ENCODE peak calls at places on chromosome 6, in ten cellular contexts. One of them, this sample, is unnamed.

GRCh38 chr6:77462359-77463307 is 658 bp downstream of the HTR1B start:
- DNase-seq in A549: no peak
- DNase-seq in ovary: no peak
- DNase-seq in HCT116: no peak
- DNase-seq in lower lobe of right lung: peak; percentile 36
- DNase-seq in SK-N-SH: no peak
- DNase-seq in mucosa of descending colon: peak; percentile 44
- DNase-seq in GM20000: no peak
- DNase-seq in endothelial cell: peak; percentile 43
- DNase-seq in PC-9: no peak
- DNase-seq in this sample: peak; percentile 19

GRCh38 chr6:87553159-87553765 is 36.5 kb downstream of the RARS2 start:
- DNase-seq in endothelial cell: no peak
- DNase-seq in lower lobe of right lung: no peak
- DNase-seq in A549: no peak
- DNase-seq in GM20000: no peak
- DNase-seq in mucosa of descending colon: no peak
- DNase-seq in SK-N-SH: no peak
- DNase-seq in PC-9: no peak
- DNase-seq in HCT116: no peak
- DNase-seq in ovary: no peak
- DNase-seq in this sample: no peak

GRCh38 chr6:111456208-111456607 is 26.8 kb downstream of the REV3L start:
- DNase-seq in A549: no peak
- DNase-seq in ovary: no peak
- DNase-seq in endothelial cell: no peak
- DNase-seq in HCT116: no peak
- DNase-seq in SK-N-SH: no peak
- DNase-seq in GM20000: no peak
- DNase-seq in PC-9: no peak
- DNase-seq in mucosa of descending colon: no peak
- DNase-seq in lower lobe of right lung: no peak
- DNase-seq in this sample: no peak

GRCh38 chr6:47264775-47265184 is 44.9 kb downstream of the TNFRSF21 start:
- DNase-seq in GM20000: no peak
- DNase-seq in ovary: no peak
- DNase-seq in lower lobe of right lung: no peak
- DNase-seq in HCT116: no peak
- DNase-seq in mucosa of descending colon: no peak
- DNase-seq in SK-N-SH: no peak
- DNase-seq in A549: no peak
- DNase-seq in endothelial cell: peak; percentile 57
- DNase-seq in PC-9: no peak
- DNase-seq in this sample: no peak

GRCh38 chr6:32192608-32193039 is at the start of gene GPSM3:
- DNase-seq in mucosa of descending colon: peak; percentile 91
- DNase-seq in PC-9: no peak
- DNase-seq in lower lobe of right lung: peak; percentile 82
- DNase-seq in ovary: no peak
- DNase-seq in HCT116: no peak
- DNase-seq in A549: no peak
- DNase-seq in GM20000: peak; percentile 44
- DNase-seq in endothelial cell: peak; percentile 52
- DNase-seq in SK-N-SH: no peak
- DNase-seq in this sample: peak; percentile 50

GRCh38 chr6:110781522-110782200 is 33.6 kb downstream of the CDK19 start:
- DNase-seq in ovary: no peak
- DNase-seq in mucosa of descending colon: no peak
- DNase-seq in HCT116: no peak
- DNase-seq in SK-N-SH: no peak
- DNase-seq in GM20000: no peak
- DNase-seq in lower lobe of right lung: no peak
- DNase-seq in A549: no peak
- DNase-seq in endothelial cell: no peak
- DNase-seq in PC-9: no peak
- DNase-seq in this sample: no peak

GRCh38 chr6:148967546-148967945 is 220.7 kb downstream of the UST start:
- DNase-seq in GM20000: no peak
- DNase-seq in HCT116: no peak
- DNase-seq in ovary: no peak
- DNase-seq in mucosa of descending colon: no peak
- DNase-seq in PC-9: no peak
- DNase-seq in endothelial cell: no peak
- DNase-seq in A549: no peak
- DNase-seq in SK-N-SH: no peak
- DNase-seq in lower lobe of right lung: no peak
- DNase-seq in this sample: no peak

GRCh38 chr6:91477688-91478087 is 890.8 kb upstream of the MAP3K7 start:
- DNase-seq in endothelial cell: no peak
- DNase-seq in A549: no peak
- DNase-seq in PC-9: no peak
- DNase-seq in ovary: no peak
- DNase-seq in SK-N-SH: no peak
- DNase-seq in lower lobe of right lung: no peak
- DNase-seq in GM20000: no peak
- DNase-seq in HCT116: no peak
- DNase-seq in mucosa of descending colon: no peak
- DNase-seq in this sample: no peak

GRCh38 chr6:106114492-106114891 is 28.4 kb downstream of the PRDM1 start:
- DNase-seq in endothelial cell: no peak
- DNase-seq in HCT116: no peak
- DNase-seq in GM20000: peak; percentile 63
- DNase-seq in lower lobe of right lung: no peak
- DNase-seq in A549: no peak
- DNase-seq in PC-9: no peak
- DNase-seq in mucosa of descending colon: peak; percentile 23
- DNase-seq in SK-N-SH: no peak
- DNase-seq in ovary: no peak
- DNase-seq in this sample: no peak

GRCh38 chr6:40579101-40579500 is 8.1 kb downstream of the LRFN2 start:
- DNase-seq in HCT116: no peak
- DNase-seq in lower lobe of right lung: no peak
- DNase-seq in PC-9: no peak
- DNase-seq in mucosa of descending colon: no peak
- DNase-seq in SK-N-SH: no peak
- DNase-seq in endothelial cell: no peak
- DNase-seq in GM20000: no peak
- DNase-seq in ovary: no peak
- DNase-seq in A549: no peak
- DNase-seq in this sample: no peak

GRCh38 chr6:77650098-77650663 is 2.7 kb upstream of the MEI4 start:
- DNase-seq in PC-9: no peak
- DNase-seq in A549: no peak
- DNase-seq in HCT116: no peak
- DNase-seq in GM20000: no peak
- DNase-seq in lower lobe of right lung: peak; percentile 47
- DNase-seq in mucosa of descending colon: no peak
- DNase-seq in ovary: no peak
- DNase-seq in SK-N-SH: peak; percentile 20
- DNase-seq in endothelial cell: peak; percentile 92
- DNase-seq in this sample: peak; percentile 84

GRCh38 chr6:11810039-11810541 is 31.5 kb upstream of the ADTRP start:
- DNase-seq in lower lobe of right lung: peak; percentile 81
- DNase-seq in PC-9: peak; percentile 75
- DNase-seq in A549: peak; percentile 50
- DNase-seq in ovary: peak; percentile 86
- DNase-seq in endothelial cell: no peak
- DNase-seq in HCT116: no peak
- DNase-seq in mucosa of descending colon: peak; percentile 73
- DNase-seq in GM20000: no peak
- DNase-seq in SK-N-SH: no peak
- DNase-seq in this sample: peak; percentile 93

GRCh38 chr6:67736816-67737215 is 898.3 kb upstream of the ADGRB3 start:
- DNase-seq in A549: no peak
- DNase-seq in SK-N-SH: no peak
- DNase-seq in ovary: no peak
- DNase-seq in HCT116: no peak
- DNase-seq in endothelial cell: no peak
- DNase-seq in GM20000: no peak
- DNase-seq in lower lobe of right lung: no peak
- DNase-seq in mucosa of descending colon: no peak
- DNase-seq in PC-9: no peak
- DNase-seq in this sample: no peak

GRCh38 chr6:89938014-89938413 is 43.7 kb downstream of the GJA10 start:
- DNase-seq in A549: no peak
- DNase-seq in endothelial cell: no peak
- DNase-seq in mucosa of descending colon: no peak
- DNase-seq in PC-9: no peak
- DNase-seq in GM20000: no peak
- DNase-seq in lower lobe of right lung: no peak
- DNase-seq in SK-N-SH: no peak
- DNase-seq in ovary: no peak
- DNase-seq in HCT116: no peak
- DNase-seq in this sample: no peak
- TF ChIP-seq CTCF in A549: no peak
- TF ChIP-seq CTCF in endothelial cell: no peak
- TF ChIP-seq CTCF in mucosa of descending colon: no peak
- TF ChIP-seq CTCF in PC-9: no peak
- TF ChIP-seq CTCF in GM20000: no peak
- TF ChIP-seq CTCF in lower lobe of right lung: no peak
- TF ChIP-seq CTCF in SK-N-SH: no peak
- TF ChIP-seq CTCF in ovary: no peak
- TF ChIP-seq CTCF in HCT116: no peak
- TF ChIP-seq CTCF in this sample: no peak

GRCh38 chr6:33417903-33418689 is at the start of gene CUTA:
- DNase-seq in A549: peak; percentile 93
- DNase-seq in PC-9: peak; percentile 98
- DNase-seq in lower lobe of right lung: peak; percentile 100
- DNase-seq in SK-N-SH: peak; percentile 92
- DNase-seq in HCT116: peak; percentile 99
- DNase-seq in mucosa of descending colon: peak; percentile 100
- DNase-seq in ovary: peak; percentile 99
- DNase-seq in endothelial cell: peak; percentile 96
- DNase-seq in GM20000: peak; percentile 93
- DNase-seq in this sample: peak; percentile 99
- TF ChIP-seq CTCF in A549: peak; percentile 47
- TF ChIP-seq CTCF in PC-9: peak; percentile 48
- TF ChIP-seq CTCF in lower lobe of right lung: peak; percentile 35
- TF ChIP-seq CTCF in SK-N-SH: peak; percentile 41
- TF ChIP-seq CTCF in HCT116: no peak
- TF ChIP-seq CTCF in mucosa of descending colon: peak; percentile 14
- TF ChIP-seq CTCF in ovary: no peak
- TF ChIP-seq CTCF in endothelial cell: peak; percentile 57
- TF ChIP-seq CTCF in GM20000: no peak
- TF ChIP-seq CTCF in this sample: no peak

GRCh38 chr6:80134065-80134464 is 27.6 kb downstream of the BCKDHB start:
- DNase-seq in PC-9: no peak
- DNase-seq in endothelial cell: no peak
- DNase-seq in GM20000: no peak
- DNase-seq in mucosa of descending colon: no peak
- DNase-seq in A549: no peak
- DNase-seq in HCT116: no peak
- DNase-seq in lower lobe of right lung: no peak
- DNase-seq in ovary: no peak
- DNase-seq in SK-N-SH: no peak
- DNase-seq in this sample: no peak

DNA sequence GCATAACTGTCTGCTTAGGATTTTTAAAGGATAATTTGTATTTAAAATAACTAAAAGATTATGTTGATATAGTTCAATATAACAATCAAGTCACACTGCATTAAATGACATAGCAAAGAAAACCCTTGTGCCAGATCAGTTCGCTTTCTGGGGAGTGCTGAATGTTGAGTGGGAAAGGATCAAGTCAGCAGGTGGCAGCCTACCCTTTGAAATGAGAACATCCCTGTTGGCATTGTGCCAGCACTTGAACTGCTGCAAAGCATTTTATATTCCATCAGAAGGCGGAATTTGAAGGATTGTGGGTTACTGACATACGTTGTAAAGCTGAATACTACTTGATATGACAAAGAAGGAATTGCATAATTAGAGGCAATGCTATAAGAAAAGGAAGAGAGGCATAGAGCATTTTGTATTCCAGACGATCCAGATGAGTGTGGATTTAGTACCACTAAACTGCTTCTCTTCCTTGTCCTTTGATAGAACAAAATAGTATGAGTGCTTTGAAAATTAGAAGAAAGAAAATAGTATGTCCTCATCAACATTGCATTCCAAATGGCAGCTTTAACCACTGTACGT is 26.6 kb downstream of the BCKDHB start:
- DNase-seq in PC-9: peak; percentile 15
- DNase-seq in mucosa of descending colon: no peak
- DNase-seq in A549: peak; percentile 3
- DNase-seq in SK-N-SH: peak; percentile 39
- DNase-seq in ovary: peak; percentile 20
- DNase-seq in lower lobe of right lung: peak; percentile 47
- DNase-seq in HCT116: peak; percentile 47
- DNase-seq in endothelial cell: peak; percentile 44
- DNase-seq in GM20000: no peak
- DNase-seq in this sample: peak; percentile 49
- TF ChIP-seq CTCF in PC-9: peak; percentile 31
- TF ChIP-seq CTCF in mucosa of descending colon: peak; percentile 36
- TF ChIP-seq CTCF in A549: peak; percentile 40
- TF ChIP-seq CTCF in SK-N-SH: peak; percentile 74
- TF ChIP-seq CTCF in ovary: no peak
- TF ChIP-seq CTCF in lower lobe of right lung: peak; percentile 49
- TF ChIP-seq CTCF in HCT116: peak; percentile 28
- TF ChIP-seq CTCF in endothelial cell: no peak
- TF ChIP-seq CTCF in GM20000: no peak
- TF ChIP-seq CTCF in this sample: peak; percentile 18

GRCh38 chr6:33923857-33924514 is 120.2 kb upstream of the MLN start:
- DNase-seq in SK-N-SH: peak; percentile 39
- DNase-seq in A549: no peak
- DNase-seq in lower lobe of right lung: no peak
- DNase-seq in GM20000: no peak
- DNase-seq in mucosa of descending colon: no peak
- DNase-seq in PC-9: no peak
- DNase-seq in ovary: peak; percentile 17
- DNase-seq in endothelial cell: no peak
- DNase-seq in HCT116: no peak
- DNase-seq in this sample: no peak
- TF ChIP-seq CTCF in SK-N-SH: no peak
- TF ChIP-seq CTCF in A549: no peak
- TF ChIP-seq CTCF in lower lobe of right lung: no peak
- TF ChIP-seq CTCF in GM20000: no peak
- TF ChIP-seq CTCF in mucosa of descending colon: no peak
- TF ChIP-seq CTCF in PC-9: no peak
- TF ChIP-seq CTCF in ovary: no peak
- TF ChIP-seq CTCF in endothelial cell: no peak
- TF ChIP-seq CTCF in HCT116: no peak
- TF ChIP-seq CTCF in this sample: no peak

DNA sequence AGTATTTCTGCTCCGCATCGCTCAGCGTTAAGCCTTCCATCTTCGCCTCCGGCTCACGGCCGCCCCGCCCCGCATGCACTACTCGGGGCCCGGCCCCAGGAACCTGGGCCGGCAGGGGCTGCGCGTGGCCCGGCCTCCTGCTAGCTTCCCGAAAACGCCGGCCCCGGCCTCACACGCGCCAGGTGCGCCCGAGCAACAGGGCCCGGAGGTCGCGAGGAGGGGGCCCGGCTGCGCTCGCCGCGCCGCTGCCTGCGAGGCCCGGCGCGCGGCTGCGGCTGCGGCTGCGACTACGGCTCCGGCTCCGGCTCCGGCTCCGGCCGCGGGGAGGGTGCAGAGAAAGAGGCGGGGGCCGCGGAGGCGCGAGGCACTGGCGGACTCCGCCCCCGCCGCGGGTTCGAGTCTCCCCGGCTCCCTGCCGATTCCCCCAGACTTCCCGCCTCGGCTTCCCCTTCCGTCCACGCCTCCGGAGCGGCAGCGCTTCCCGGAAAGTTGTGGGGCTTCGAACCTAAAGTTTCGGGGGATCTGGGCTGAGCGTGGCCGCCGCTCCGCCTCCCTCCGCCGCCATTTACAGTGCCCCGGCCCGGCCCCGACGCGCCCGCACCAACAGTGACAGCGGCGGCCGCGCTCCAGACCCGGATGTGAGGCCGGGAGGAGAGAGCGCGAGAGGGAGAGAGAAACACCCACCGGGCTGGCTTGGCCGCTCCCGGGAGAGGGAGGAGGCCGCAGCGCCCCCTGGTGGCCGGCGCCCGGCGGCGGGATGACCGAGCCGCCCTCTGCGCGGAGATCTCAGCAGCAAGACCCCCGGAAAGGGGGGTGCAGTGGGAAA is at the start of gene REPS1:
- DNase-seq in ovary: peak; percentile 86
- DNase-seq in mucosa of descending colon: peak; percentile 94
- DNase-seq in PC-9: peak; percentile 83
- DNase-seq in HCT116: peak; percentile 78
- DNase-seq in GM20000: peak; percentile 97
- DNase-seq in lower lobe of right lung: peak; percentile 94
- DNase-seq in A549: peak; percentile 69
- DNase-seq in SK-N-SH: peak; percentile 97
- DNase-seq in endothelial cell: peak; percentile 98
- DNase-seq in this sample: peak; percentile 92
- TF ChIP-seq CTCF in ovary: peak; percentile 100
- TF ChIP-seq CTCF in mucosa of descending colon: peak; percentile 94
- TF ChIP-seq CTCF in PC-9: peak; percentile 99
- TF ChIP-seq CTCF in HCT116: peak; percentile 73
- TF ChIP-seq CTCF in GM20000: peak; percentile 87
- TF ChIP-seq CTCF in lower lobe of right lung: peak; percentile 98
- TF ChIP-seq CTCF in A549: peak; percentile 85
- TF ChIP-seq CTCF in SK-N-SH: peak; percentile 74
- TF ChIP-seq CTCF in endothelial cell: peak; percentile 97
- TF ChIP-seq CTCF in this sample: peak; percentile 94